ENCODE peak calls at places on chromosome 11, in four cellular contexts. I is astrocyte of the spinal cord, C is cardiac fibroblast, F is fibroblast of mammary gland. H is an unnamed sample.

GRCh38 chr11:126419801-126420729 is 64.6 kb downstream of the ST3GAL4 start:
- DNase-seq in I (peak), C (peak), F (peak), H (peak)

GRCh38 chr11:65468874-65469333 is 29.9 kb upstream of the MALAT1 start:
- DNase-seq in C (peak), I (no peak), F (peak), H (peak)

GRCh38 chr11:134669796-134670195 is 257.8 kb upstream of the B3GAT1 start:
- DNase-seq in I (no peak), F (no peak), C (no peak), H (no peak)

GRCh38 chr11:36513965-36514364 is 3.9 kb upstream of the TRAF6 start:
- DNase-seq in I (no peak), F (peak), C (no peak), H (no peak)

GRCh38 chr11:74466916-74467885 is at the start of gene KCNE3:
- DNase-seq in C (peak), F (peak), I (peak), H (no peak)

GRCh38 chr11:15278129-15278528 is 163.4 kb downstream of the INSC start:
- DNase-seq in I (peak), C (peak), F (peak), H (no peak)

GRCh38 chr11:27317751-27318150 is 45.3 kb downstream of the CCDC34 start:
- DNase-seq in I (peak), C (peak), F (peak), H (no peak)

GRCh38 chr11:127653071-127653470 is 652.5 kb upstream of the KIRREL3 start:
- DNase-seq in I (no peak), C (no peak), F (no peak), H (no peak)

GRCh38 chr11:73907191-73907590 is 30.4 kb downstream of the PAAF1 start:
- DNase-seq in I (no peak), C (peak), F (peak), H (no peak)

GRCh38 chr11:96264364-96264763 is 78.6 kb downstream of the MAML2 start:
- DNase-seq in F (no peak), C (no peak), I (no peak), H (no peak)
- TF ChIP-seq CTCF in F (no peak), C (peak), I (no peak), H (no peak)

DNA sequence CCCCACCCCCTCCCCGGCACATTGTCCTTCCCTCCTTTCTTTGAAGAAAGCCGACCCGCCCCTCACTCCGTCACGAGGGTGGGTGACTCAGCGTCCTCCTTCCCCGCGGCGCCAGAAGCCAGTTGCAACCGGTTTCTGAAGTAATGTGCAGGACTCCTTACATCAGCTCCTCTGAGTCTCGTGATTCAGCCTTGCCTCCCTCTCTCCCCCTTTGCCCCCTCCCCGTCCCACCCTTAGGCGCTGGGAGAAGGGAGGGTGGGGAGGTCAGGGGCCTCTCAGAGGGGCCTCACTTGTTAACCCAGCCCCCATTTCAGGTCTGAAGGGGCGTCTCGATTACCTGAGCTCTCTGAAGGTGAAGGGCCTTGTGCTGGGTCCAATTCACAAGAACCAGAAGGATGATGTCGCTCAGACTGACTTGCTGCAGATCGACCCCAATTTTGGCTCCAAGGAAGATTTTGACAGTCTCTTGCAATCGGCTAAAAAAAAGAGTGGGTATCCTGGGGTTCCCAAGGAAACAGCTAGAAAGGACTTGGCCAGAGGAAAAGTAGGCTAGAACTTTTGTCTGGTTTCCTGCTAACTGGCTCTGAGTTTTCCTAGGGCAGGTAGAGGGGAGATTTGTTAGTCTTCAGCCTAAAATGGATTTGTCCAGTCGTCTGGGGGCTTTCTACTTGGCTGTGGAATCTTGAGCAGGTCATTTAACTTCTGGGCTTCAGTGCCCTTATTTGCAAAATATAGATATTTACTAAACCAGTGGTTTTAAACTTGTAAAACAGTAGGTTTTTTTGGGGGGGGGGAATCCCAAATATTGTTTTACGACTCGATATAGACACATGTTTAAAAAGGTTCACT is 1.1 kb downstream of the SLC3A2 start:
- DNase-seq in F (peak), C (peak), I (peak), H (peak)
- TF ChIP-seq CTCF in F (no peak), C (no peak), I (no peak), H (no peak)

GRCh38 chr11:100689141-100689540 is 2.1 kb downstream of the ARHGAP42 start:
- DNase-seq in I (no peak), F (no peak), C (peak), H (no peak)

GRCh38 chr11:100684101-100685065 is 2.7 kb upstream of the ARHGAP42 start:
- DNase-seq in F (peak), I (peak), C (no peak), H (no peak)

GRCh38 chr11:100687032-100687629 is at the start of gene ARHGAP42:
- DNase-seq in C (peak), F (peak), I (peak), H (peak)

GRCh38 chr11:100686476-100686875 is 612 bp upstream of the ARHGAP42 start:
- DNase-seq in F (no peak), C (no peak), I (no peak), H (no peak)

DNA sequence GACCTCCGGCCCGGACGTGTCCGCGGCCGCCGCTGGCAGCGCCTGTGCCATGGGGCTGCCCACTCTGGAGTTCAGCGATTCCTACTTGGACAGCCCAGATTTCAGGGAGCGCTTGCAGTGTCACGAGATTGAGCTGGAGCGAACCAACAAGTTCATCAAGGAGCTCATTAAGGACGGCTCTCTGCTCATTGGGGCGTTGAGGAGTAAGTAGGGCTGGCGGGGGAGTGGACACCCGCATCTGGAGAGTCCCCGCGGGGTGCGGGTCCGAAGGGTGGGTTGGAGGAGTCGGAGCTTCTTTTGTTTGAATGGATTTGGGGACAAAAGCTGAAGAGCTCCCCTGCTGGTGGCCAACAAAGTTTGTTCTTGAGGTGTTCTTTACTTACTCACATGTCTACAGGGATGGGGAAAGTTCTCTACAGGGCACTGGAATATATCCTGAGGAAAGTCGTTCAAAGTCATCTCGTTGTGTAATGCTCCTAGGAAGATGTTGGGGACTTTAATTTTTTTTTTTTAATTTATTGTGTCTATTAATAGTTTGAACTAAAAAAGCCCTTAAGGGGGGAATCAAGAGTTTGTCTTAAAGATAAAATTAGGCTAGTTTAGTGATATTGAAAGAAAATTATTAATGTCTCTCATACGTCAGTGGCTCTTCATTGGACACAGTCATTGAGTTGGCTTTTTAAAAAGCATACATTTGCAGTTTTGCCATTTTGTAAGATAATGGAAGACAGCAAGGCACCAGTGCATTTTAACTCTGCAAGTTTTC is 725 bp downstream of the ARHGAP42 start:
- DNase-seq in I (peak), C (peak), F (peak), H (peak)
- TF ChIP-seq CTCF in I (peak), C (peak), F (peak), H (peak)

GRCh38 chr11:81959341-81959740 is 774.3 kb downstream of the FAM181B start:
- DNase-seq in F (no peak), C (no peak), I (no peak), H (no peak)

GRCh38 chr11:81967242-81967641 is 766.4 kb downstream of the FAM181B start:
- DNase-seq in F (no peak), C (peak), I (no peak), H (no peak)

GRCh38 chr11:81966340-81966739 is 767.3 kb downstream of the FAM181B start:
- DNase-seq in C (no peak), F (no peak), I (no peak), H (no peak)

DNA sequence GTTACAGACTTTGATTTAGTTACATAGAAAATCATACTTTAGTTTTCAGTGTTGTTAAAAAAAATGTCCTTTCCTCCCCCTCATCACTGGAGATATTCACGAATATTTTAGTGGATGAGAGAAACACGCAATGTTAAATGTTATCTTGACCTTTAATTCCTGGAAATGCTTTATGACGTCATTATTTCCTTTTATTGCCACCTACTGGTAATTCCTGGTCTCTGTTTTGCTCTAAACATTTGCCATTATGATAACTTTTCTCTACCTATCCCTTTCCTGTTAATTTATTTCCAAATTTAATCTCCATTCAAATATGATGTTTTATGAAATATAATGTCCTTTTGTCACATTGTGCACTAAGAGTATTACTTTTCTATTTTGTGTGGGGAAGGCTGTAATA is 770.6 kb downstream of the FAM181B start:
- DNase-seq in F (peak), I (no peak), C (peak), H (no peak)
- TF ChIP-seq CTCF in F (peak), I (peak), C (no peak), H (peak)

DNA sequence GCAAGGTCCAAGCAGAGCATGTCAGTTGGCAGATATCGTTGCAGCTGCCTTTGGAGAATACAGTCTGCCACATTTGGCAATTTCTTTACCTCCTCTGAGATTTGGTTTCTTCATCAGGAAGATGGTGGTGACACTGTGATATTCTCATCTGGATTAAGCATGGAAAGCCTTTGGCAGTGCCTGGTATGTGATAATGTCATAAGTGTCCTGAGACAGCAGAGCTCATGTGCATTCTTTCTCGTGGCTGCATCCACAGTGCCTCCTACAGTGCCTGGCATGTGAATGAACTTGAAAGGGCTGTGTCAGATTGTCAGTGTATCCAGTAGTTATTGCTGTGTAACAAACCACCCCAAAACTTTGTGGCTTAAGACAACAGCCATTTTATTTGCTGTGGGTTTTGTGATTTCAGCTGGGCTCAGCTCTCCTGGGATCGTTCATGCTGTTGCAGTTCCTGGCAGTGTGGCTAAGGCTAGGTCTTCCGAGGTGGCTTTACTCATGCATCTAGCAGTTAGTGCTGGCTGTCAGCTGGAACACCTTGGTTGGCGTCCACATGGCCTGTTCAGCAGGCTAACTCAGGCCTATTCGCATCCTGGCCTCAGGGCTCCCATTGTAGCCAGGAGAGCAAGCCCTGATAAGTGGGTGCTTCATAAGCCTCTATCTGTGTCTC is 35.7 kb upstream of the MICAL2 start:
- DNase-seq in I (no peak), F (peak), C (no peak), H (no peak)
- TF ChIP-seq CTCF in I (no peak), F (no peak), C (no peak), H (no peak)

DNA sequence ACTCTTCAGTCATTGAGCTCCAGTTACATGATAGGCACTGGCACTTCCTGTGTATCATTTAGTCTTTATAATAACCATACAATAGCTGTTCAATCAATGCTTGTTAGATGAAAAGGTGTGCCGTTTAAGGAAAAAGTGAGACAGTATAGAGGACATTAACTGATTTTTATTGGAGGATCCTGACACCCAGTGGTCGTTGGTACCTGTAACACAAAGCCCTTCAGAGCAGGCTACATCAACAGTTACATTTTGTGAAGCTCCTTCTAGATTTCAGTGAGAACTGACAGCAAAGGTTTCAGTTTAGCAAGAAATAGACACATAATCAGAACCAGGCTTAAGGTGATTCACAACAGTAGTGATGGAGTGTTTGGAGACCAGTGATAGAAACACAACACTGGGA is 44.2 kb downstream of the CCDC81 start:
- DNase-seq in I (peak), C (no peak), F (peak), H (no peak)
- TF ChIP-seq CTCF in I (peak), C (peak), F (peak), H (peak)

H was measured in GM13977.